ENCODE peak calls at places on chromosomes 13 and 19, in nine cellular contexts. R is neural progenitor cell; E is GM23338; L is A549; W is RWPE2; T is G401; U is stimulated activated CD8-positive, alpha-beta memory T cell treated with anti-CD3 and anti-CD28 coated beads, Interleukin-2, amount 100 ng/mL, for 1 hour; M is EL; F is occipital lobe. B is an unnamed sample.

GRCh38 chr19:51441410-51442390 is 16.6 kb downstream of the SIGLEC8 start:
- DNase-seq in F (no peak), L (peak; percentile 14), W (no peak), T (no peak), E (no peak), R (no peak), U (peak; percentile 70), M (no peak), B (peak; percentile 59)

GRCh38 chr19:29040291-29040690 is 172.7 kb downstream of the UQCRFS1 start:
- DNase-seq in T (no peak), R (no peak), F (no peak), E (no peak), L (no peak), U (no peak), W (no peak), M (no peak), B (no peak)

GRCh38 chr13:85509512-85509911 is 289.7 kb downstream of the SLITRK6 start:
- DNase-seq in T (no peak), M (peak; percentile 16), R (no peak), L (peak; percentile 73), U (no peak), E (no peak), F (no peak), W (no peak), B (no peak)

GRCh38 chr19:4717191-4717965 is 6.3 kb downstream of the DPP9 start:
- DNase-seq in L (peak; percentile 90), W (peak; percentile 95), T (no peak), M (peak; percentile 87), R (no peak), F (no peak), U (no peak), E (no peak), B (no peak)

GRCh38 chr13:113816925-113817859 is 46.7 kb downstream of the GAS6 start:
- DNase-seq in T (peak; percentile 52), E (peak; percentile 87), R (peak; percentile 90), W (peak; percentile 92), U (peak; percentile 62), L (peak; percentile 87), F (peak; percentile 33), M (peak; percentile 79), B (peak; percentile 83)

GRCh38 chr19:19321143-19321577 is 531 bp downstream of the MAU2 start:
- DNase-seq in U (no peak), E (peak; percentile 73), L (peak; percentile 20), R (peak; percentile 71), M (no peak), T (no peak), W (no peak), F (no peak), B (no peak)

GRCh38 chr19:48964205-48965032 is 690 bp upstream of the FTL start:
- DNase-seq in L (peak; percentile 83), M (no peak), E (peak; percentile 82), F (no peak), U (no peak), R (peak; percentile 31), T (peak; percentile 63), W (no peak), B (no peak)

GRCh38 chr19:16338470-16339360 is 14.1 kb downstream of the KLF2 start:
- DNase-seq in R (no peak), U (no peak), L (peak; percentile 72), F (no peak), M (peak; percentile 99), T (no peak), W (no peak), E (peak; percentile 40), B (no peak)

GRCh38 chr19:6556480-6556879 is 25.7 kb downstream of the TNFSF9 start:
- DNase-seq in T (no peak), E (no peak), L (no peak), M (peak; percentile 31), W (no peak), R (no peak), F (no peak), U (no peak), B (no peak)

GRCh38 chr13:39451301-39451700 is 151.7 kb downstream of the LHFPL6 start:
- DNase-seq in E (no peak), L (no peak), F (no peak), T (peak; percentile 77), R (no peak), M (no peak), U (no peak), W (no peak), B (no peak)

GRCh38 chr19:46608178-46608577 is 7.0 kb downstream of the CALM3 start:
- DNase-seq in R (no peak), F (no peak), W (no peak), E (no peak), U (no peak), T (no peak), M (no peak), L (no peak), B (no peak)

GRCh38 chr13:39503048-39503447 is 99.9 kb downstream of the LHFPL6 start:
- DNase-seq in L (no peak), E (peak; percentile 60), W (no peak), R (no peak), U (no peak), M (no peak), F (no peak), T (no peak), B (no peak)

GRCh38 chr19:45852145-45852750 is 10.7 kb downstream of the SYMPK start:
- DNase-seq in F (no peak), R (no peak), W (no peak), E (no peak), L (no peak), M (peak; percentile 87), T (no peak), U (no peak), B (no peak)

GRCh38 chr13:78012046-78012445 is 93.4 kb upstream of the EDNRB start:
- DNase-seq in T (no peak), L (no peak), E (no peak), M (no peak), W (no peak), R (no peak), U (no peak), F (no peak), B (no peak)

GRCh38 chr13:109010912-109011311 is 381.5 kb downstream of the MYO16 start:
- DNase-seq in L (no peak), T (no peak), R (peak; percentile 15), U (no peak), W (no peak), E (peak; percentile 60), M (no peak), F (no peak), B (no peak)

GRCh38 chr13:97528518-97528917 is 94.5 kb downstream of the RAP2A start:
- DNase-seq in M (no peak), E (no peak), F (no peak), T (no peak), R (no peak), U (no peak), W (no peak), L (no peak), B (no peak)

GRCh38 chr19:15449620-15450527 is at the start of gene WIZ:
- DNase-seq in E (peak; percentile 92), T (peak; percentile 79), M (peak; percentile 76), W (peak; percentile 74), U (peak; percentile 69), L (peak; percentile 79), F (peak; percentile 68), R (peak; percentile 92), B (peak; percentile 76)

GRCh38 chr13:95124959-95125358 is 176.3 kb downstream of the ABCC4 start:
- DNase-seq in R (no peak), E (no peak), F (no peak), U (no peak), T (no peak), M (no peak), L (no peak), W (no peak), B (no peak)

GRCh38 chr13:43227721-43228120 is 204.3 kb downstream of the DNAJC15 start:
- DNase-seq in L (no peak), R (no peak), U (no peak), M (peak; percentile 50), W (no peak), F (peak; percentile 45), T (no peak), E (no peak), B (no peak)

GRCh38 chr19:42081584-42082258 is 5.8 kb downstream of the ZNF574 start:
- DNase-seq in U (no peak), M (peak; percentile 58), R (no peak), W (no peak), T (peak; percentile 58), F (no peak), L (peak; percentile 82), E (peak; percentile 46), B (no peak)

GRCh38 chr19:48069435-48069834 is 25.6 kb upstream of the CABP5 start:
- DNase-seq in T (peak; percentile 36), W (no peak), R (no peak), L (no peak), M (no peak), F (no peak), E (peak; percentile 73), U (no peak), B (no peak)

GRCh38 chr19:47123406-47123805 is 7.2 kb upstream of the SAE1 start:
- DNase-seq in R (no peak), T (no peak), U (no peak), E (no peak), F (no peak), M (no peak), W (no peak), L (no peak), B (no peak)

GRCh38 chr19:4773047-4773640 is 18.4 kb upstream of the FEM1A start:
- DNase-seq in F (no peak), U (no peak), E (no peak), T (no peak), M (no peak), W (no peak), L (no peak), R (no peak), B (no peak)

GRCh38 chr13:95301947-95302386 is 716 bp upstream of the ABCC4 start:
- DNase-seq in U (no peak), E (peak; percentile 75), T (peak; percentile 25), W (no peak), L (no peak), F (no peak), R (peak; percentile 61), M (no peak), B (no peak)

GRCh38 chr19:53982056-53982455 is 9.4 kb upstream of the CACNG6 start:
- DNase-seq in U (no peak), T (no peak), L (no peak), E (peak; percentile 75), M (peak; percentile 26), F (no peak), W (no peak), R (peak; percentile 65), B (no peak)

GRCh38 chr13:113558461-113558860 is 26.1 kb upstream of the TFDP1 start:
- DNase-seq in L (no peak), E (no peak), W (no peak), T (no peak), M (no peak), R (no peak), U (no peak), F (no peak), B (no peak)

GRCh38 chr19:2084993-2085720 is 11.0 kb downstream of the MOB3A start:
- DNase-seq in R (no peak), T (peak; percentile 41), L (no peak), E (no peak), F (peak; percentile 38), U (peak; percentile 88), M (peak; percentile 58), W (no peak), B (peak; percentile 80)

GRCh38 chr13:41356788-41357187 is 45.7 kb downstream of the NAA16 start:
- DNase-seq in U (no peak), M (no peak), E (no peak), L (no peak), W (no peak), R (no peak), T (no peak), F (no peak), B (no peak)

GRCh38 chr13:99225078-99225477 is 24.4 kb downstream of the UBAC2 start:
- DNase-seq in F (no peak), W (no peak), L (no peak), E (no peak), M (no peak), R (no peak), T (no peak), U (no peak), B (no peak)

GRCh38 chr19:47210689-47211316 is 20.2 kb downstream of the BBC3 start:
- DNase-seq in L (peak; percentile 85), E (peak; percentile 94), R (peak; percentile 75), W (no peak), F (peak; percentile 20), T (peak; percentile 79), U (peak; percentile 63), M (peak; percentile 83), B (peak; percentile 57)

GRCh38 chr13:44131069-44131614 is 242.5 kb upstream of the SERP2 start:
- DNase-seq in W (no peak), R (no peak), M (no peak), E (no peak), T (peak; percentile 64), U (no peak), L (no peak), F (peak; percentile 43), B (no peak)